ENCODE peak calls at places on chromosomes 12 and 14, in seven cellular contexts. M is SW 1271, K is head of caudate nucleus, T is caudate nucleus, J is OCI-LY7, O is bronchial epithelial cell, Q is HEK293T. N is an unnamed sample.

GRCh38 chr14:59632381-59632780 is 55.8 kb upstream of the CCDC175 start:
- DNase-seq in Q (peak; percentile 63), K (no peak), T (no peak), J (peak; percentile 15), M (no peak), O (peak; percentile 43), N (no peak)

GRCh38 chr12:68411371-68411770 is 79.2 kb upstream of the MDM1 start:
- DNase-seq in M (no peak), K (no peak), J (no peak), T (no peak), O (no peak), Q (no peak), N (no peak)

GRCh38 chr12:29238822-29239291 is 89.8 kb downstream of the FAR2 start:
- DNase-seq in J (no peak), K (no peak), Q (no peak), M (no peak), O (peak; percentile 80), T (no peak), N (no peak)

GRCh38 chr12:100484178-100484886 is 10.7 kb downstream of the NR1H4 start:
- DNase-seq in M (no peak), K (no peak), T (no peak), J (no peak), Q (no peak), O (no peak), N (no peak)

GRCh38 chr12:131066207-131066885 is 112.6 kb downstream of the ADGRD1 start:
- DNase-seq in O (no peak), T (no peak), Q (no peak), K (no peak), M (no peak), J (no peak), N (no peak)

GRCh38 chr14:68463705-68464104 is 329.2 kb downstream of the ZFP36L1 start:
- DNase-seq in M (peak; percentile 25), O (peak; percentile 45), T (no peak), J (no peak), Q (no peak), K (no peak), N (no peak)

GRCh38 chr14:103541494-103541943 is 12.5 kb downstream of the TRMT61A start:
- DNase-seq in Q (no peak), O (no peak), T (no peak), M (no peak), K (no peak), J (no peak), N (no peak)

GRCh38 chr12:11743748-11744147 is 94.3 kb downstream of the ETV6 start:
- DNase-seq in Q (no peak), O (peak; percentile 64), M (no peak), J (no peak), T (no peak), K (no peak), N (no peak)

GRCh38 chr12:65525501-65526141 is 247.1 kb downstream of the MSRB3 start:
- DNase-seq in J (no peak), Q (no peak), T (no peak), O (peak; percentile 33), M (no peak), K (no peak), N (no peak)

GRCh38 chr12:131986847-131987398 is 37.2 kb downstream of the EP400 start:
- DNase-seq in K (no peak), T (no peak), Q (no peak), J (no peak), O (no peak), M (no peak), N (no peak)

GRCh38 chr12:31835276-31835882 is 106.6 kb upstream of the AMN1 start:
- DNase-seq in T (no peak), Q (no peak), M (no peak), O (no peak), K (no peak), J (peak; percentile 55), N (no peak)

GRCh38 chr12:54373619-54374554 is 9.6 kb upstream of the GPR84 start:
- DNase-seq in J (no peak), M (no peak), O (peak; percentile 59), T (no peak), K (no peak), Q (no peak), N (no peak)

GRCh38 chr12:108589840-108590229 is 8.0 kb downstream of the TMEM119 start:
- DNase-seq in Q (no peak), O (no peak), M (no peak), J (no peak), K (no peak), T (no peak), N (no peak)

GRCh38 chr14:93926209-93926872 is 803 bp upstream of the FAM181A start:
- DNase-seq in T (no peak), K (peak; percentile 72), J (no peak), Q (no peak), M (no peak), O (no peak), N (no peak)